ENCODE peak calls at places on chromosomes 1 and 21, in ten cellular contexts. One of them, this sample, is unnamed.

GRCh38 chr1:36207339-36207738 is 16.9 kb upstream of the THRAP3 start:
- DNase-seq in IMR-90: peak; percentile 34
- DNase-seq in prostate gland: peak; percentile 88
- DNase-seq in body of pancreas: peak; percentile 89
- DNase-seq in GM12878: no peak
- DNase-seq in spleen: no peak
- DNase-seq in endothelial cell of umbilical vein: no peak
- DNase-seq in uterus: peak; percentile 53
- DNase-seq in K562: no peak
- DNase-seq in gastrocnemius medialis: peak; percentile 62
- DNase-seq in this sample: peak; percentile 23

GRCh38 chr1:168348146-168348709 is 67.6 kb downstream of the TBX19 start:
- DNase-seq in IMR-90: no peak
- DNase-seq in prostate gland: no peak
- DNase-seq in body of pancreas: no peak
- DNase-seq in GM12878: no peak
- DNase-seq in spleen: no peak
- DNase-seq in endothelial cell of umbilical vein: peak; percentile 4
- DNase-seq in uterus: no peak
- DNase-seq in K562: peak; percentile 64
- DNase-seq in gastrocnemius medialis: no peak
- DNase-seq in this sample: no peak

GRCh38 chr1:205775015-205775716 is at the start of gene RAB29:
- DNase-seq in IMR-90: peak; percentile 77
- DNase-seq in prostate gland: peak; percentile 83
- DNase-seq in body of pancreas: peak; percentile 76
- DNase-seq in GM12878: peak; percentile 57
- DNase-seq in spleen: peak; percentile 96
- DNase-seq in endothelial cell of umbilical vein: peak; percentile 89
- DNase-seq in uterus: peak; percentile 80
- DNase-seq in K562: peak; percentile 91
- DNase-seq in gastrocnemius medialis: peak; percentile 84
- DNase-seq in this sample: peak; percentile 60

GRCh38 chr1:100070201-100070939 is 62.4 kb downstream of the SASS6 start:
- DNase-seq in IMR-90: no peak
- DNase-seq in prostate gland: no peak
- DNase-seq in body of pancreas: no peak
- DNase-seq in GM12878: no peak
- DNase-seq in spleen: no peak
- DNase-seq in endothelial cell of umbilical vein: no peak
- DNase-seq in uterus: no peak
- DNase-seq in K562: no peak
- DNase-seq in gastrocnemius medialis: no peak
- DNase-seq in this sample: no peak

GRCh38 chr1:87318056-87318650 is 10.5 kb upstream of the LMO4 start:
- DNase-seq in IMR-90: no peak
- DNase-seq in prostate gland: no peak
- DNase-seq in body of pancreas: no peak
- DNase-seq in GM12878: no peak
- DNase-seq in spleen: no peak
- DNase-seq in endothelial cell of umbilical vein: no peak
- DNase-seq in uterus: no peak
- DNase-seq in K562: no peak
- DNase-seq in gastrocnemius medialis: no peak
- DNase-seq in this sample: no peak

GRCh38 chr1:184854456-184855180 is 100.0 kb upstream of the EDEM3 start:
- DNase-seq in IMR-90: peak; percentile 76
- DNase-seq in prostate gland: no peak
- DNase-seq in body of pancreas: no peak
- DNase-seq in GM12878: no peak
- DNase-seq in spleen: no peak
- DNase-seq in endothelial cell of umbilical vein: peak; percentile 70
- DNase-seq in uterus: no peak
- DNase-seq in K562: no peak
- DNase-seq in gastrocnemius medialis: no peak
- DNase-seq in this sample: no peak

GRCh38 chr21:33265664-33266049 is 510 bp upstream of the IL10RB start:
- DNase-seq in IMR-90: peak; percentile 14
- DNase-seq in prostate gland: peak; percentile 35
- DNase-seq in body of pancreas: no peak
- DNase-seq in GM12878: peak; percentile 68
- DNase-seq in spleen: peak; percentile 88
- DNase-seq in endothelial cell of umbilical vein: no peak
- DNase-seq in uterus: no peak
- DNase-seq in K562: peak; percentile 48
- DNase-seq in gastrocnemius medialis: peak; percentile 28
- DNase-seq in this sample: peak; percentile 54

GRCh38 chr1:228842094-228842775 is 107.0 kb downstream of the RHOU start:
- DNase-seq in IMR-90: peak; percentile 90
- DNase-seq in prostate gland: no peak
- DNase-seq in body of pancreas: peak; percentile 88
- DNase-seq in GM12878: no peak
- DNase-seq in spleen: no peak
- DNase-seq in endothelial cell of umbilical vein: peak; percentile 69
- DNase-seq in uterus: no peak
- DNase-seq in K562: peak; percentile 33
- DNase-seq in gastrocnemius medialis: peak; percentile 28
- DNase-seq in this sample: no peak

GRCh38 chr1:98126740-98127139 is 205.9 kb upstream of the DPYD start:
- DNase-seq in IMR-90: no peak
- DNase-seq in prostate gland: no peak
- DNase-seq in body of pancreas: no peak
- DNase-seq in GM12878: no peak
- DNase-seq in spleen: no peak
- DNase-seq in endothelial cell of umbilical vein: peak; percentile 56
- DNase-seq in uterus: no peak
- DNase-seq in K562: no peak
- DNase-seq in gastrocnemius medialis: no peak
- DNase-seq in this sample: no peak

GRCh38 chr1:174428033-174428432 is 19.7 kb upstream of the GPR52 start:
- DNase-seq in IMR-90: no peak
- DNase-seq in prostate gland: no peak
- DNase-seq in body of pancreas: no peak
- DNase-seq in GM12878: no peak
- DNase-seq in spleen: no peak
- DNase-seq in endothelial cell of umbilical vein: no peak
- DNase-seq in uterus: no peak
- DNase-seq in K562: peak; percentile 17
- DNase-seq in gastrocnemius medialis: no peak
- DNase-seq in this sample: no peak

GRCh38 chr1:162091681-162092524 is 22.4 kb downstream of the NOS1AP start:
- DNase-seq in IMR-90: no peak
- DNase-seq in prostate gland: no peak
- DNase-seq in body of pancreas: no peak
- DNase-seq in GM12878: no peak
- DNase-seq in spleen: no peak
- DNase-seq in endothelial cell of umbilical vein: no peak
- DNase-seq in uterus: no peak
- DNase-seq in K562: no peak
- DNase-seq in gastrocnemius medialis: no peak
- DNase-seq in this sample: no peak

GRCh38 chr1:162089748-162090147 is 20.3 kb downstream of the NOS1AP start:
- DNase-seq in IMR-90: no peak
- DNase-seq in prostate gland: no peak
- DNase-seq in body of pancreas: no peak
- DNase-seq in GM12878: no peak
- DNase-seq in spleen: no peak
- DNase-seq in endothelial cell of umbilical vein: no peak
- DNase-seq in uterus: no peak
- DNase-seq in K562: no peak
- DNase-seq in gastrocnemius medialis: no peak
- DNase-seq in this sample: no peak

GRCh38 chr1:162093095-162093494 is 23.6 kb downstream of the NOS1AP start:
- DNase-seq in IMR-90: no peak
- DNase-seq in prostate gland: no peak
- DNase-seq in body of pancreas: no peak
- DNase-seq in GM12878: no peak
- DNase-seq in spleen: no peak
- DNase-seq in endothelial cell of umbilical vein: no peak
- DNase-seq in uterus: no peak
- DNase-seq in K562: no peak
- DNase-seq in gastrocnemius medialis: no peak
- DNase-seq in this sample: no peak

GRCh38 chr1:162088281-162088969 is 18.9 kb downstream of the NOS1AP start:
- DNase-seq in IMR-90: peak; percentile 8
- DNase-seq in prostate gland: no peak
- DNase-seq in body of pancreas: no peak
- DNase-seq in GM12878: no peak
- DNase-seq in spleen: no peak
- DNase-seq in endothelial cell of umbilical vein: peak; percentile 72
- DNase-seq in uterus: no peak
- DNase-seq in K562: no peak
- DNase-seq in gastrocnemius medialis: no peak
- DNase-seq in this sample: no peak

GRCh38 chr1:162090378-162090777 is 20.9 kb downstream of the NOS1AP start:
- DNase-seq in IMR-90: no peak
- DNase-seq in prostate gland: no peak
- DNase-seq in body of pancreas: no peak
- DNase-seq in GM12878: no peak
- DNase-seq in spleen: no peak
- DNase-seq in endothelial cell of umbilical vein: no peak
- DNase-seq in uterus: no peak
- DNase-seq in K562: no peak
- DNase-seq in gastrocnemius medialis: no peak
- DNase-seq in this sample: no peak
- H3K4me3 ChIP-seq in IMR-90: no peak overlapping the region
- H3K4me3 ChIP-seq in prostate gland: no peak overlapping the region
- H3K4me3 ChIP-seq in body of pancreas: no peak overlapping the region
- H3K4me3 ChIP-seq in GM12878: no peak overlapping the region
- H3K4me3 ChIP-seq in spleen: no peak overlapping the region
- H3K4me3 ChIP-seq in endothelial cell of umbilical vein: no peak overlapping the region
- H3K4me3 ChIP-seq in uterus: no peak overlapping the region
- H3K4me3 ChIP-seq in K562: no peak overlapping the region
- H3K4me3 ChIP-seq in gastrocnemius medialis: no peak overlapping the region
- H3K4me3 ChIP-seq in this sample: no peak overlapping the region

DNA sequence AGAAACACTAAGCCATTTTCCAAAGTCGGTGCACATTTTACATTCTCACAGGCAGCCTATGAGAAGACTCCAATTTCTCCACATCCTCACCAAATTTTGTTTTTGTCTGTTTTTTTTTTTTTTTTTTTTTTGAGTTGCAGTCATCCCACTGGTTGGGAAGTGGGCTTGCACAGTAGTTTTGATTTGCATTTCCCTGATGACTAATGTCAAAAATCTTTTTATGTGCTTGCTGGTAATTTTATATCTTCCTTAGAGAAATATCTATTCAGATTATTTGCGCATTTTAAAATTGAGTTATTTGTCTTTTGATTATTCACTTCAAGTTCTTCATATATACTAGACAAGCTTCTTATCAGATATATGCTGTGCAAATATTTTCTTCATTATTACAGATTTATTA is 141.5 kb downstream of the USH2A start:
- DNase-seq in IMR-90: peak; percentile 1
- DNase-seq in prostate gland: no peak
- DNase-seq in body of pancreas: no peak
- DNase-seq in GM12878: no peak
- DNase-seq in spleen: no peak
- DNase-seq in endothelial cell of umbilical vein: no peak
- DNase-seq in uterus: no peak
- DNase-seq in K562: no peak
- DNase-seq in gastrocnemius medialis: no peak
- DNase-seq in this sample: no peak
- TF ChIP-seq POLR2A in IMR-90: no peak
- TF ChIP-seq POLR2A in prostate gland: no peak
- TF ChIP-seq POLR2A in body of pancreas: no peak
- TF ChIP-seq POLR2A in GM12878: no peak
- TF ChIP-seq POLR2A in spleen: no peak
- TF ChIP-seq POLR2A in endothelial cell of umbilical vein: no peak
- TF ChIP-seq POLR2A in uterus: no peak
- TF ChIP-seq POLR2A in K562: no peak
- TF ChIP-seq POLR2A in gastrocnemius medialis: no peak
- TF ChIP-seq POLR2A in this sample: no peak

DNA sequence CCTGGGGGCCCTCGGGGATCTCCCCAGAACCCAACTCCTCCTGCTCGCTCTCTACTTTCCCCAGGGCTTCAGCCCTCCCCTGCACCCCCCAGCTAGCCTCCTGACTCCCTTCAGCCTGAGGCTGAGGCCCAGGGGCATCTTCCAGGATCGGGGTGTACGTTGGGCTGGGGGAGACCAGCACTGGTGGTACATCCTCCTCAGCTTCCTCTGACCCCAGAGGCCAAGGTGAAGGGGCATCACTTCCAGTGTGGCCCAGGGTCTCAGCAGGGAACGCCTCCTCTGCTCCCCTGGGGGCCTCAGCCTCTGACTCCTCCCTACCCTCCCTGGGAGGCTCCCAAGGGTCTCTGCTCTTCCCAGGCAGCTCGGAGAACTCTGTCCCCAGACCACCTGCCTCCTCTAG is 6.8 kb downstream of the NES start:
- DNase-seq in IMR-90: no peak
- DNase-seq in prostate gland: no peak
- DNase-seq in body of pancreas: no peak
- DNase-seq in GM12878: no peak
- DNase-seq in spleen: no peak
- DNase-seq in endothelial cell of umbilical vein: no peak
- DNase-seq in uterus: no peak
- DNase-seq in K562: no peak
- DNase-seq in gastrocnemius medialis: no peak
- DNase-seq in this sample: no peak
- H3K27me3 ChIP-seq in IMR-90: no peaks in the 10 kb centered on the region
- H3K27me3 ChIP-seq in prostate gland: no peaks in the 10 kb centered on the region
- H3K27me3 ChIP-seq in body of pancreas: no peaks in the 10 kb centered on the region
- H3K27me3 ChIP-seq in GM12878: peaks cover 4% of the 10 kb centered on the region
- H3K27me3 ChIP-seq in spleen: no peaks in the 10 kb centered on the region
- H3K27me3 ChIP-seq in endothelial cell of umbilical vein: no peaks in the 10 kb centered on the region
- H3K27me3 ChIP-seq in uterus: no peaks in the 10 kb centered on the region
- H3K27me3 ChIP-seq in K562: no peaks in the 10 kb centered on the region
- H3K27me3 ChIP-seq in gastrocnemius medialis: no peaks in the 10 kb centered on the region
- H3K27me3 ChIP-seq in this sample: no peaks in the 10 kb centered on the region

GRCh38 chr1:109739738-109740614 is 862 bp downstream of the GSTM3 start:
- DNase-seq in IMR-90: peak; percentile 55
- DNase-seq in prostate gland: peak; percentile 75
- DNase-seq in body of pancreas: peak; percentile 84
- DNase-seq in GM12878: no peak
- DNase-seq in spleen: peak; percentile 90
- DNase-seq in endothelial cell of umbilical vein: peak; percentile 81
- DNase-seq in uterus: peak; percentile 82
- DNase-seq in K562: peak; percentile 58
- DNase-seq in gastrocnemius medialis: peak; percentile 47
- DNase-seq in this sample: peak; percentile 73

DNA sequence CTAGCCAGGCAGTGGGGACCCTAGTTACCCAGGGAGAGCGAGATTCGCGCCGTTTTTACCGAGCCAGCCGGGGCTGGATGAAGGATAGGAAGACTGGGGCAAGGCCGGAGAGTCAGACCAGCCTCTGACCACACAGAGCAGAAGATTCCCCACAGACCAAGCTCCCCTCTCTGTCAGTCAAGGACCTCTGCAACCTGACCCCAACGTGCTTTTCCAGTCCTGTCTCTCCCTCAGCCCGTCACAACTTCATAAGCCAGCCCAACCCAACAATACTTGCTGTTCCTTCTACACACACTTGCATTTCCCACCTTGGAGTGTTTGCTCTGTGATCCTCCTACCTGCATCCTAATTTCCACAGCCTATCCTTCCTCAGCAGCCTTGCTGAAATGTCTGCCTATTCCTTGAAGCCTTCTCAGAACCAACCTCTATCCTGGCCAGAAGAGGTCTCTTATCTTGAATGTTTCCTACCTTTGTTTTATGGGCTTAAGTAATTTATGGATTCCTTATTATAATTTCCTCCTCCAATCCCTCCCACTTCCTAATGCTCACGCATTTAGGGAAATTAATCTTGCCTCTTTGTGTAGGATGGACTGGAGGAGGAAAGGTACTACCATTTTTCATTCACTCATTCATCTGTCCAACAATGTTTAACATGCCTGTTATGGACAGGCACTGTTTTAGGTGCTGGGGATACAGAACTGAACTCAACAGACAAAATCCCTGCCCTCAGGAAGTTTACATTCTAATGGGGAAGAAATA is at the start of gene GSTM3:
- DNase-seq in IMR-90: no peak
- DNase-seq in prostate gland: no peak
- DNase-seq in body of pancreas: no peak
- DNase-seq in GM12878: no peak
- DNase-seq in spleen: no peak
- DNase-seq in endothelial cell of umbilical vein: peak; percentile 58
- DNase-seq in uterus: no peak
- DNase-seq in K562: no peak
- DNase-seq in gastrocnemius medialis: no peak
- DNase-seq in this sample: no peak
- H3K4me3 ChIP-seq in IMR-90: peak within 1 kb of the TSS; percentile 59
- H3K4me3 ChIP-seq in prostate gland: peak within 1 kb of the TSS; percentile 81
- H3K4me3 ChIP-seq in body of pancreas: peak within 1 kb of the TSS; percentile 37
- H3K4me3 ChIP-seq in GM12878: peak within 1 kb of the TSS; percentile 64
- H3K4me3 ChIP-seq in spleen: peak within 1 kb of the TSS; percentile 51
- H3K4me3 ChIP-seq in endothelial cell of umbilical vein: peak within 1 kb of the TSS; percentile 41
- H3K4me3 ChIP-seq in uterus: peak within 1 kb of the TSS; percentile 85
- H3K4me3 ChIP-seq in K562: peak within 1 kb of the TSS; percentile 34
- H3K4me3 ChIP-seq in gastrocnemius medialis: peak within 1 kb of the TSS; percentile 93
- H3K4me3 ChIP-seq in this sample: peak within 1 kb of the TSS; percentile 64

This sample was measured in tibial nerve.